ENCODE peak calls at places on chromosomes 12 and 14, in five cellular contexts. Q is psoas muscle, C is fibroblast of the aortic adventitia, X is nephron progenitor cell, N is kidney. F is an unnamed sample.

GRCh38 chr14:72892103-72892878 is 1.6 kb downstream of the DPF3 start:
- DNase-seq in Q (no peak), C (peak), X (peak), N (peak), F (peak)

GRCh38 chr12:39448038-39448437 is 5.1 kb upstream of the KIF21A start:
- DNase-seq in Q (no peak), C (no peak), X (no peak), N (no peak), F (no peak)

GRCh38 chr12:42255875-42256261 is 17.8 kb upstream of the YAF2 start:
- DNase-seq in Q (no peak), C (no peak), X (no peak), N (no peak), F (no peak)

GRCh38 chr12:61530456-61530855 is 729.7 kb upstream of the USP15 start:
- DNase-seq in Q (no peak), C (no peak), X (no peak), N (no peak), F (no peak)

GRCh38 chr12:106681210-106681609 is 93.3 kb upstream of the RIC8B start:
- DNase-seq in Q (no peak), C (no peak), X (no peak), N (no peak), F (no peak)

GRCh38 chr14:33676135-33676566 is 274.7 kb downstream of the EGLN3 start:
- DNase-seq in Q (peak), C (peak), X (peak), N (no peak), F (peak)

GRCh38 chr12:15584366-15585041 is 204.7 kb downstream of the EPS8 start:
- DNase-seq in Q (no peak), C (peak), X (no peak), N (no peak), F (no peak)

GRCh38 chr14:33781267-33781666 is 169.6 kb downstream of the EGLN3 start:
- DNase-seq in Q (no peak), C (no peak), X (no peak), N (no peak), F (no peak)

GRCh38 chr12:50017047-50017446 is 8.2 kb downstream of the RACGAP1 start:
- DNase-seq in Q (no peak), C (peak), X (no peak), N (no peak), F (peak)

GRCh38 chr12:57069522-57069921 is 9.1 kb downstream of the NEMP1 start:
- DNase-seq in Q (no peak), C (peak), X (peak), N (no peak), F (peak)

GRCh38 chr12:54009171-54010052 is 627 bp downstream of the HOXC8 start:
- DNase-seq in Q (peak), C (peak), X (peak), N (peak), F (peak)

GRCh38 chr14:46840971-46841729 is 189.6 kb upstream of the RPL10L start:
- DNase-seq in Q (no peak), C (no peak), X (no peak), N (no peak), F (no peak)

GRCh38 chr14:52023518-52023917 is 34.2 kb downstream of the RTRAF start:
- DNase-seq in Q (no peak), C (peak), X (no peak), N (no peak), F (peak)

GRCh38 chr14:95993768-95994592 is 45.2 kb upstream of the C14orf132 start:
- DNase-seq in Q (no peak), C (peak), X (peak), N (no peak), F (peak)

GRCh38 chr12:46963977-46964376 is 115.4 kb upstream of the PCED1B start:
- DNase-seq in Q (no peak), C (peak), X (no peak), N (no peak), F (peak)

GRCh38 chr14:76861574-76862255 is 35.5 kb downstream of the LRRC74A start:
- DNase-seq in Q (no peak), C (no peak), X (no peak), N (no peak), F (no peak)
- TF ChIP-seq CTCF in Q (no peak), C (no peak), X (no peak), N (no peak), F (no peak)

GRCh38 chr12:92953747-92954146 is 24.7 kb upstream of the EEA1 start:
- DNase-seq in Q (no peak), C (no peak), X (no peak), N (no peak), F (no peak)
- TF ChIP-seq CTCF in Q (no peak), C (no peak), X (no peak), N (no peak), F (no peak)

GRCh38 chr14:41597647-41598046 is 9.0 kb upstream of the LRFN5 start:
- DNase-seq in Q (peak), C (peak), X (no peak), N (peak), F (no peak)
- TF ChIP-seq CTCF in Q (no peak), C (no peak), X (no peak), N (no peak), F (no peak)

GRCh38 chr14:68941820-68942219 is 37.3 kb downstream of the ACTN1 start:
- DNase-seq in Q (no peak), C (peak), X (no peak), N (peak), F (peak)
- TF ChIP-seq CTCF in Q (peak), C (peak), X (no peak), N (no peak), F (peak)

DNA sequence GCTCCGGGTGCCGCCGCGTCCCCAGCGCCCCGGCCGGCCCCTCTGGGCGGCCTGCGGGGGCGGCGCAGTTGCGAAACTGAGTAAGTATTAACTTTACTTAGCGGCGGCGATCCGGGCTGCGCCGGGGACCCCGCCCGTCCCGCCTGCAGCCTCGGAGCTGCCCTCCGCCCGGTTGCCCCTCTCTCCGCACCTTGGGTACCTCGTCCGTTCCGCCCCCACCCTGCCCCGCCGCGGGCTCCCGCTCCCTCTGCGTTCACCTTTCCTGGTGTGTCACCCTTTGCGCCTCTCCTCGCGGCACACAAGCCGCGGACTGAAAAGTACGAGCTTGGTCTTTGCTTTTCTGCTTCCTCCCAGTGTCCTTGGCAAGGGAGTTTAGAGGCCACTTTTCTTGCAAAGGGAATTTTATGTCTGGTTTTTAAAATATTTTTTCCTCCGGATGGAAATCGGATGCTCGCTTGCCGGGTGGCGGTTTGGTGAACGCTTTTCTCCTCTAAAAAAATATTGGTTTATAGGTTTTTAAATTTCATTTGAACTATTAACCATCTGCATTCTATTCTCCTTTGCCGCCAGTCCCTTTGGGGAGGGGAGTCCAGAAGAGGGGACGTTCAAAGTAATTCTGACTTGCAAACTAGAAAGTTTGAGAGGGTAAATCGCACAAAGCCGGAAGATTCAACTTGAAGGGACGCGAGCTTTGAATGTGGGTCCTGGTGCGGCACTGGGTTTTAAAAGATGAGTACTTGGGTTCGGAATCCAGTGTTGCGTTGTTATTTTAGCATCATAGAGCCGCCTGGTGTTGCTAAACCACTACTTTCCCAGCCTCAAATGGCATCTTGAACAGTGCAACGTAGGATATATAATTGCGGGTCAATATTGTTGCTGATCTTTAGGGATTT is 833 bp downstream of the RASSF8 start:
- DNase-seq in Q (peak), C (peak), X (peak), N (peak), F (peak)
- TF ChIP-seq CTCF in Q (no peak), C (peak), X (no peak), N (peak), F (peak)